ENCODE peak calls at places on chromosomes 5 and 9, in four cellular contexts. F is tibial artery, Q is chondrocyte, K is fibroblast of mammary gland. J is an unnamed sample.

GRCh38 chr5:109345699-109346098 is 64.1 kb downstream of the PJA2 start:
- DNase-seq in F (no peak), Q (no peak), K (peak), J (no peak)

GRCh38 chr5:56715996-56716395 is 99.4 kb upstream of the MAP3K1 start:
- DNase-seq in F (no peak), Q (no peak), K (no peak), J (no peak)

GRCh38 chr5:82045526-82046267 is 73.9 kb downstream of the ATG10 start:
- DNase-seq in F (no peak), Q (no peak), K (peak), J (peak)

GRCh38 chr5:159786901-159787691 is 129.2 kb upstream of the ADRA1B start:
- DNase-seq in F (peak), Q (no peak), K (peak), J (no peak)

GRCh38 chr5:169164481-169164925 is 136.4 kb downstream of the SLIT3 start:
- DNase-seq in F (peak), Q (no peak), K (peak), J (no peak)

GRCh38 chr5:111530298-111530740 is 18.0 kb upstream of the STARD4 start:
- DNase-seq in F (peak), Q (no peak), K (peak), J (no peak)

GRCh38 chr5:123474238-123474637 is 37.7 kb upstream of the CSNK1G3 start:
- DNase-seq in F (no peak), Q (no peak), K (peak), J (peak)

GRCh38 chr9:124708633-124709032 is 62.5 kb downstream of the NR6A1 start:
- DNase-seq in F (no peak), Q (no peak), K (peak), J (no peak)

GRCh38 chr5:179730852-179731251 is 1.8 kb upstream of the MAML1 start:
- DNase-seq in F (no peak), Q (no peak), K (no peak), J (no peak)

GRCh38 chr5:54415896-54416640 is 39.4 kb upstream of the HSPB3 start:
- DNase-seq in F (no peak), Q (no peak), K (no peak), J (no peak)

GRCh38 chr5:115542651-115543364 is 1.8 kb downstream of the FEM1C start:
- DNase-seq in F (no peak), Q (no peak), K (no peak), J (no peak)

GRCh38 chr5:73940026-73940425 is 314.0 kb downstream of the ARHGEF28 start:
- DNase-seq in F (no peak), Q (no peak), K (no peak), J (no peak)

GRCh38 chr9:134993996-134994720 is 76.4 kb upstream of the FCN1 start:
- DNase-seq in F (peak), Q (no peak), K (no peak), J (no peak)

GRCh38 chr5:1359713-1360112 is 14.8 kb upstream of the CLPTM1L start:
- DNase-seq in F (no peak), Q (no peak), K (no peak), J (no peak)

GRCh38 chr5:10949856-10950630 is 189.0 kb upstream of the DAP start:
- DNase-seq in F (no peak), Q (no peak), K (no peak), J (no peak)

GRCh38 chr5:33936004-33936380 is 194 bp upstream of the RXFP3 start:
- DNase-seq in F (peak), Q (peak), K (peak), J (no peak)

GRCh38 chr9:128552744-128553221 is 396 bp downstream of the SPTAN1 start:
- DNase-seq in F (peak), Q (no peak), K (no peak), J (no peak)

GRCh38 chr9:96435345-96435744 is 14.6 kb upstream of the HABP4 start:
- DNase-seq in F (no peak), Q (no peak), K (no peak), J (no peak)

GRCh38 chr5:17148481-17148880 is 69.0 kb upstream of the BASP1 start:
- DNase-seq in F (no peak), Q (no peak), K (no peak), J (no peak)

GRCh38 chr5:167634432-167634831 is 657.0 kb upstream of the WWC1 start:
- DNase-seq in F (no peak), Q (no peak), K (peak), J (no peak)

GRCh38 chr5:126354857-126355731 is 68.1 kb upstream of the GRAMD2B start:
- DNase-seq in F (no peak), Q (no peak), K (no peak), J (no peak)

GRCh38 chr5:175649967-175650366 is 7.9 kb upstream of the HRH2 start:
- DNase-seq in F (peak), Q (no peak), K (no peak), J (no peak)

GRCh38 chr5:151523335-151523734 is 67.8 kb downstream of the FAT2 start:
- DNase-seq in F (no peak), Q (no peak), K (peak), J (peak)

GRCh38 chr5:132430736-132431135 is 59.8 kb downstream of the IRF1 start:
- DNase-seq in F (no peak), Q (no peak), K (no peak), J (no peak)

GRCh38 chr9:130166399-130166798 is 5.8 kb upstream of the NCS1 start:
- DNase-seq in F (no peak), Q (no peak), K (no peak), J (no peak)

GRCh38 chr5:149028984-149029383 is 33.9 kb downstream of the SH3TC2 start:
- DNase-seq in F (no peak), Q (no peak), K (peak), J (no peak)

GRCh38 chr9:68507098-68507795 is 33.4 kb downstream of the TMEM252 start:
- DNase-seq in F (no peak), Q (no peak), K (peak), J (no peak)

GRCh38 chr5:72451771-72452505 is 55.3 kb downstream of the ZNF366 start:
- DNase-seq in F (peak), Q (no peak), K (peak), J (no peak)

GRCh38 chr9:114282104-114282485 is 40.8 kb upstream of the ORM1 start:
- DNase-seq in F (no peak), Q (peak), K (no peak), J (no peak)

GRCh38 chr5:91225848-91226686 is 157.1 kb downstream of the ARRDC3 start:
- DNase-seq in F (no peak), Q (no peak), K (no peak), J (no peak)

GRCh38 chr9:31140316-31140715 is 1244.1 kb upstream of the ACO1 start:
- DNase-seq in F (no peak), Q (no peak), K (peak), J (no peak)

GRCh38 chr5:139593716-139594319 is 32.7 kb downstream of the UBE2D2 start:
- DNase-seq in F (no peak), Q (no peak), K (peak), J (no peak)

GRCh38 chr5:78750281-78750680 is 101.7 kb upstream of the LHFPL2 start:
- DNase-seq in F (no peak), Q (no peak), K (no peak), J (no peak)

GRCh38 chr9:99730063-99730462 is 91.6 kb upstream of the NR4A3 start:
- DNase-seq in F (no peak), Q (no peak), K (no peak), J (no peak)

GRCh38 chr9:89449261-89449671 is 48.6 kb downstream of the SEMA4D start:
- DNase-seq in F (no peak), Q (no peak), K (no peak), J (no peak)

GRCh38 chr9:124217839-124218437 is 39.8 kb upstream of the NEK6 start:
- DNase-seq in F (peak), Q (peak), K (no peak), J (no peak)

GRCh38 chr9:84846501-84847323 is 177.2 kb downstream of the NTRK2 start:
- DNase-seq in F (no peak), Q (no peak), K (no peak), J (no peak)

GRCh38 chr5:158382473-158382872 is 523.5 kb upstream of the CLINT1 start:
- DNase-seq in F (peak), Q (no peak), K (peak), J (peak)

GRCh38 chr5:77560677-77561263 is 68.7 kb upstream of the WDR41 start:
- DNase-seq in F (no peak), Q (no peak), K (peak), J (peak)
- TF ChIP-seq CTCF in F (no peak), Q (peak), K (peak), J (peak)

DNA sequence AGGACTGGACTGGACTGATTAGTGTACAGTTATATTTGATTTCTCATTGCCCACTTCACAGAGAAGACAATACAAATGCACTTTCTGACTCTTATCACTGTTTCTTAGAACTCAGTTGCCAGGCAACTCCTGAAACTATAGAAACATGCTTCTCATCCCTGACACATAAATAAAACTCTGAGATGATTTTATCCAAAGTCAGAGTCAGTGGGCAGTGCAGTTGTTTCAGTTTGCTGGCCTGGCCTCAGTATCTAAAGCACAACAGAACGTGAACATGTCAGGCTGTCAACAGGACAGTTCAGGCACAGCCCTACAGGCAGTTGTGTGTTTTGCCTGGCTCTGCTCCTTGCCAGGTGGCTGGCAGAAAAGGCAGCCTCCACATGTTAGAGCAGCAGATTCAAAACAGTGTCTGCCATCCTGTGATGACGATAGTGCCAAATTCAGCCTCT is 65.2 kb upstream of the CCDC152 start:
- DNase-seq in F (no peak), Q (no peak), K (peak), J (no peak)
- TF ChIP-seq CTCF in F (no peak), Q (no peak), K (no peak), J (no peak)

GRCh38 chr5:150175076-150175475 is 8.5 kb downstream of the CDX1 start:
- DNase-seq in F (no peak), Q (no peak), K (no peak), J (no peak)

GRCh38 chr5:150177721-150178120 is 11.1 kb downstream of the CDX1 start:
- DNase-seq in F (no peak), Q (no peak), K (no peak), J (no peak)

GRCh38 chr5:150176745-150177485 is 10.3 kb downstream of the CDX1 start:
- DNase-seq in F (no peak), Q (no peak), K (no peak), J (no peak)

GRCh38 chr5:150174285-150174684 is 7.7 kb downstream of the CDX1 start:
- DNase-seq in F (no peak), Q (no peak), K (no peak), J (no peak)

GRCh38 chr5:150175536-150175935 is 9.0 kb downstream of the CDX1 start:
- DNase-seq in F (no peak), Q (no peak), K (peak), J (no peak)
- TF ChIP-seq CTCF in F (peak), Q (peak), K (peak), J (peak)

DNA sequence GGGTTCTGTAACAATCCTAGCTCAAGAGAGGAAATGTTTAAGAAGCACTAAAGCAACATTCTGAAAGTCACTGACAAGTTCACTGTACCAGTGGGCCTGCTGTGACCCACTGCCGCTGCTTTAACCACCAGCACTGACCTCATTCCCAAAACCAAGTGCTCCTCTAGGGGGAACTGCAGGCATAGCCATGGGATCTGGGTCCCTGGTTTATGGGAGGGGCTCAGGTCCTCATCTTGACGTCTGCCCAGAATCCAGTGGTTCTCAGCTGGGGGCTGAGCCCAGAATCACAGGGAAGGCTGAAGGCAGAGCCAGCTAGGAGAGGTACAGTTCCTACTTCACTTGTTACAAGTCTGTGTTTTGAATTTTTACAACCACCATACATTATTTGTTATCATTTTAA is 36.1 kb upstream of the SLC2A8 start:
- DNase-seq in F (no peak), Q (no peak), K (peak), J (no peak)
- TF ChIP-seq CTCF in F (no peak), Q (no peak), K (peak), J (peak)

GRCh38 chr5:140801494-140801841 is 611 bp downstream of the PCDHA3 start:
- DNase-seq in F (no peak), Q (no peak), K (peak), J (no peak)

GRCh38 chr5:140802781-140803271 is 2.0 kb downstream of the PCDHA3 start:
- DNase-seq in F (peak), Q (peak), K (no peak), J (no peak)

GRCh38 chr5:140808889-140809291 is 2.0 kb downstream of the PCDHA4 start:
- DNase-seq in F (no peak), Q (peak), K (no peak), J (no peak)

DNA sequence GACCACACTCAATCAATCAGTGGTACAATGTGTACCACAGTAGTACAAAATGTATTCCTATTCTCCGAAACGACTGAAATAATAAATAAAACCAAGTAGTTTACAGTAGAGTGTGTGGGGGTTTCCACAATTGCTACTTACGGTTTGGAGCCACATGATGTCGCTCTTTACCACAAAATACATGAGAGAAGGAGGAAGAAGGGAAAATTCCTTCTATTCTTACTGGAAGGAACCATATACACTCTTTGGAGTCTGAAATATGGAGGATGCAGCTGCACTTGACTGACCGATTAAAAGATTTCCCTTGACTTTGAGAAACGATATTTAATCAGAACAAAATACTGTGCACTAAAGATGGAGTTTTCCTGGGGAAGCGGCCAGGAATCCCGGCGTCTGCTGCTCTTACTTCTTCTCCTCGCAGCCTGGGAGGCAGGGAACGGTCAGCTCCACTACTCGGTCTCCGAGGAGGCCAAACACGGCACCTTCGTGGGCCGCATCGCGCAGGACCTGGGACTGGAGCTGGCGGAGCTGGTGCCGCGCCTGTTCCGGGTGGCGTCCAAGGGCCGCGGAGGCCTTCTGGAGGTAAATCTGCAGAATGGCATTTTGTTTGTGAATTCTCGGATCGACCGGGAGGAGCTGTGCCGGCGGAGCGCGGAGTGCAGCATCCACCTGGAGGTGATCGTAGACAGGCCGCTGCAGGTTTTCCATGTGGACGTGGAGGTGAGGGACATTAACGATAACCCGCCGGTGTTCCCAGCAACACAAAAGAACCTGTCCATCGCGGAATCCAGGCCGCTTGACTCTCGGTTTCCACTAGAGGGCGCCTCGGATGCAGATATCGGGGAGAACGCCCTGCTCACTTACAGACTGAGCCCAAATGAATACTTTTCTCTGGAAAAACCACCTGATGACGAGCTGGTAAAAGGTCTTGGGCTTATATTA is at the start of gene PCDHA4:
- DNase-seq in F (no peak), Q (no peak), K (peak), J (no peak)
- TF ChIP-seq CTCF in F (peak), Q (peak), K (peak), J (peak)

DNA sequence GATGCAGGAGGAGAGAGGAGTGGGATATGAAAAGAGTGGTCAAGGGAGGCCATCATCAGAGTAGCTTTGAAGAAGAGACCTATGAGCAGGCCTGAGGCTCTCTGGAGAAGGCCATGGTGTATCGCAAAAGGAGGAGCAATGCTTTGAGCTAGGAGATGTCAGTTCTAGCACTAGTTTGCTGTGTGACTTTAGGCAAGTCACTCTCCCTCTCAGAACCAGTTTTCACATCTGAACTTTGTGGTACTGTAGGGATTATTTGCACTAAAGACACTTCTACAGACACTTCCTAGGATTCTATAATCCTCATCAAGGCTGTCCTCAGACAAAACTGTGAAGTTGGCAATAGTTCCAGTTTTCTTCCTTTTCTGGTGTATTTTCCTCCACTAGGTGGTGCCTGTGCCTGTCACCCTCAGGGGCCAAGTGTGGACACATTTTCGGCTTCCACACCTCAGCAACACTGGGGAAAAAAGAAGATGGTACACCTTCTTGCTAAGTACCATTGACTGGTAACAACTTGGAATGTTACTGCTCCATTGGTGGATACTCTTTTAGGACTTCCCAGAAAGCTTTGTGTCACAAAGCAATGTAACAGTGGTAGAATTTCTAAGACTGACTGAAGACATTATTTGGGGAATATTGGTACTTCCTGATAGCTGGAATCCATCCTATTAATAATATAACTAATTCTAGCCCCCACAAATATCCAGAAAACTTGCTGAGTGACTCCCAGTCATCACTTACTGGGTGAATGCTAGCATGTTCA is 9.9 kb downstream of the PAPPA start:
- DNase-seq in F (no peak), Q (no peak), K (peak), J (no peak)
- TF ChIP-seq CTCF in F (no peak), Q (peak), K (peak), J (peak)